ENCODE peak calls at places on chromosomes 6 and 20, in four cellular contexts. B is fibroblast of pulmonary artery; E is stimulated activated CD4-positive, alpha-beta T cell treated with anti-CD3 and anti-CD28 coated beads, Interleukin-2, amount 100 ng/mL, for 4 hours; J is ELR. A is an unnamed sample.

GRCh38 chr20:62724692-62725595 is 16.3 kb downstream of the NTSR1 start:
- DNase-seq in J (no peak), B (no peak), E (no peak), A (no peak)

GRCh38 chr6:16345449-16346330 is 107.3 kb downstream of the GMPR start:
- DNase-seq in J (peak), E (no peak), B (peak), A (no peak)

GRCh38 chr6:80404889-80405288 is 298.4 kb downstream of the BCKDHB start:
- DNase-seq in E (no peak), J (no peak), B (no peak), A (no peak)

GRCh38 chr6:2182251-2182650 is 63.2 kb downstream of the GMDS start:
- DNase-seq in J (no peak), E (no peak), B (no peak), A (no peak)

GRCh38 chr6:137867685-137868509 is 838 bp downstream of the TNFAIP3 start:
- DNase-seq in B (no peak), E (no peak), J (peak), A (peak)

GRCh38 chr6:101226677-101227135 is 166.8 kb upstream of the GRIK2 start:
- DNase-seq in J (peak), E (no peak), B (peak), A (no peak)

GRCh38 chr6:5752282-5752681 is 254.4 kb downstream of the NRN1 start:
- DNase-seq in J (peak), B (peak), E (no peak), A (no peak)

GRCh38 chr6:51273228-51273961 is 454.7 kb downstream of the TFAP2B start:
- DNase-seq in E (no peak), B (no peak), J (no peak), A (no peak)

GRCh38 chr6:45961125-45961524 is 54.5 kb downstream of the CLIC5 start:
- DNase-seq in B (peak), J (no peak), E (no peak), A (no peak)

GRCh38 chr6:142833054-142833453 is 111.9 kb downstream of the HIVEP2 start:
- DNase-seq in J (peak), E (peak), B (peak), A (no peak)

GRCh38 chr20:59268827-59269226 is 31.6 kb upstream of the EDN3 start:
- DNase-seq in E (no peak), B (no peak), J (no peak), A (no peak)

GRCh38 chr6:33851959-33852358 is 48.2 kb upstream of the MLN start:
- DNase-seq in J (peak), E (no peak), B (peak), A (no peak)

A was measured in activated CD4-positive, alpha-beta T cell treated with anti-CD3 and anti-CD28 coated beads, Interleukin-2, amount 50 U/mL, for 4 hours.